ENCODE peak calls at places on chromosome 20, in nine cellular contexts. I is NCI-H1092 treated with DMSO at 0.1 percent for 48 hours, L is HAP-1, O is CMK, V is choroid plexus epithelial cell, M is left lobe of liver, K is cardiac muscle cell, F is breast epithelium, X is NCI-H345. Z is an unnamed sample.

GRCh38 chr20:5096463-5096862 is 23.3 kb downstream of the PCNA start:
- DNase-seq in I (no peak), L (no peak), X (no peak), O (no peak), V (no peak), F (no peak), M (no peak), K (no peak), Z (no peak)

GRCh38 chr20:17525650-17526049 is 5.5 kb downstream of the BFSP1 start:
- DNase-seq in M (no peak), X (peak; percentile 36), O (no peak), I (peak; percentile 13), F (no peak), K (peak; percentile 45), V (peak; percentile 65), L (peak; percentile 27), Z (no peak)

GRCh38 chr20:50333856-50334255 is 143.2 kb downstream of the CEBPB start:
- DNase-seq in O (no peak), F (peak; percentile 74), M (no peak), X (no peak), L (no peak), I (no peak), K (no peak), V (peak; percentile 86), Z (no peak)

GRCh38 chr20:11890331-11891080 is 27.2 kb upstream of the BTBD3 start:
- DNase-seq in M (peak; percentile 91), O (peak; percentile 85), L (peak; percentile 92), I (peak; percentile 94), X (peak; percentile 98), V (peak; percentile 93), F (peak; percentile 74), K (peak; percentile 94), Z (no peak)

GRCh38 chr20:52684911-52685310 is 287.2 kb upstream of the TSHZ2 start:
- DNase-seq in O (no peak), L (no peak), F (no peak), I (no peak), X (peak; percentile 6), V (no peak), K (no peak), M (no peak), Z (no peak)

GRCh38 chr20:63356931-63357879 is 3.9 kb downstream of the CHRNA4 start:
- DNase-seq in K (no peak), I (no peak), O (no peak), V (no peak), F (no peak), M (no peak), L (no peak), X (no peak), Z (no peak)

GRCh38 chr20:1298166-1298565 is 30.8 kb downstream of the SDCBP2 start:
- DNase-seq in F (no peak), L (no peak), X (no peak), I (no peak), O (no peak), K (no peak), M (no peak), V (no peak), Z (no peak)

GRCh38 chr20:45358282-45359068 is 4.5 kb upstream of the SYS1 start:
- DNase-seq in V (peak; percentile 84), I (no peak), O (no peak), M (peak; percentile 96), X (no peak), K (no peak), F (peak; percentile 97), L (no peak), Z (no peak)

GRCh38 chr20:14470977-14471642 is 133.7 kb upstream of the FLRT3 start:
- DNase-seq in O (no peak), X (no peak), V (no peak), L (peak; percentile 6), M (no peak), F (no peak), K (no peak), I (no peak), Z (no peak)

GRCh38 chr20:25285091-25285647 is 37.3 kb downstream of the PYGB start:
- DNase-seq in F (peak; percentile 16), I (no peak), M (peak; percentile 27), L (no peak), O (no peak), K (no peak), V (peak; percentile 34), X (no peak), Z (no peak)

GRCh38 chr20:54151511-54152226 is 22.1 kb downstream of the CYP24A1 start:
- DNase-seq in V (no peak), L (no peak), M (no peak), X (no peak), O (no peak), K (no peak), I (no peak), F (no peak), Z (no peak)

GRCh38 chr20:56606174-56606945 is 22.7 kb upstream of the TFAP2C start:
- DNase-seq in L (no peak), M (no peak), K (no peak), V (no peak), F (peak; percentile 64), O (no peak), X (no peak), I (no peak), Z (no peak)

GRCh38 chr20:57381596-57382503 is 9.3 kb upstream of the RBM38 start:
- DNase-seq in X (peak; percentile 80), O (peak; percentile 59), V (peak; percentile 84), L (peak; percentile 54), I (peak; percentile 46), F (peak; percentile 85), M (peak; percentile 77), K (peak; percentile 85), Z (no peak)

GRCh38 chr20:54227241-54227640 is 19.4 kb downstream of the PFDN4 start:
- DNase-seq in X (no peak), I (no peak), K (no peak), M (no peak), F (no peak), V (no peak), L (no peak), O (no peak), Z (no peak)

GRCh38 chr20:60428651-60429050 is 470.4 kb downstream of the CDH26 start:
- DNase-seq in K (no peak), X (no peak), I (no peak), F (no peak), O (no peak), V (no peak), L (no peak), M (no peak), Z (no peak)

GRCh38 chr20:20303742-20304141 is 64.2 kb upstream of the INSM1 start:
- DNase-seq in X (no peak), F (no peak), M (no peak), V (no peak), K (no peak), I (no peak), L (no peak), O (no peak), Z (no peak)

GRCh38 chr20:10668677-10669368 is 5.0 kb downstream of the JAG1 start:
- DNase-seq in L (no peak), F (no peak), I (no peak), K (no peak), M (peak; percentile 24), O (no peak), X (no peak), V (no peak), Z (no peak)

GRCh38 chr20:61731363-61732181 is 334.1 kb downstream of the TAF4 start:
- DNase-seq in X (no peak), F (no peak), K (no peak), I (no peak), V (peak; percentile 43), M (no peak), O (no peak), L (no peak), Z (no peak)

Z was measured in SIG-M5.